ENCODE peak calls at places on chromosomes 3 and 15, in five cellular contexts. One of them, this sample, is unnamed.

GRCh38 chr3:59777559-59778178 is 727.8 kb upstream of the CFAP20DC start:
- DNase-seq in tibial nerve: no peak
- DNase-seq in A549: no peak
- DNase-seq in esophagus muscularis mucosa: no peak
- DNase-seq in lower leg skin: no peak
- DNase-seq in this sample: no peak

GRCh38 chr3:134348524-134348923 is 25.7 kb downstream of the AMOTL2 start:
- DNase-seq in tibial nerve: no peak
- DNase-seq in A549: no peak
- DNase-seq in esophagus muscularis mucosa: no peak
- DNase-seq in lower leg skin: no peak
- DNase-seq in this sample: no peak

GRCh38 chr3:48989126-48989795 is 780 bp upstream of the P4HTM start:
- DNase-seq in tibial nerve: no peak
- DNase-seq in A549: no peak
- DNase-seq in esophagus muscularis mucosa: no peak
- DNase-seq in lower leg skin: no peak
- DNase-seq in this sample: no peak

GRCh38 chr15:101267320-101268104 is 9.8 kb downstream of the SELENOS start:
- DNase-seq in tibial nerve: peak; percentile 65
- DNase-seq in A549: no peak
- DNase-seq in esophagus muscularis mucosa: no peak
- DNase-seq in lower leg skin: peak; percentile 83
- DNase-seq in this sample: no peak

GRCh38 chr3:99634881-99635280 is 3.5 kb upstream of the COL8A1 start:
- DNase-seq in tibial nerve: no peak
- DNase-seq in A549: no peak
- DNase-seq in esophagus muscularis mucosa: no peak
- DNase-seq in lower leg skin: no peak
- DNase-seq in this sample: no peak

GRCh38 chr3:104556372-104557078 is 810.2 kb upstream of the ALCAM start:
- DNase-seq in tibial nerve: no peak
- DNase-seq in A549: no peak
- DNase-seq in esophagus muscularis mucosa: no peak
- DNase-seq in lower leg skin: no peak
- DNase-seq in this sample: no peak

GRCh38 chr3:73603771-73604171 is 21.0 kb downstream of the PDZRN3 start:
- DNase-seq in tibial nerve: no peak
- DNase-seq in A549: no peak
- DNase-seq in esophagus muscularis mucosa: no peak
- DNase-seq in lower leg skin: no peak
- DNase-seq in this sample: no peak

GRCh38 chr3:136353461-136353860 is 103.3 kb downstream of the PCCB start:
- DNase-seq in tibial nerve: no peak
- DNase-seq in A549: no peak
- DNase-seq in esophagus muscularis mucosa: no peak
- DNase-seq in lower leg skin: no peak
- DNase-seq in this sample: no peak

GRCh38 chr3:125191256-125191655 is 21.3 kb downstream of the SLC12A8 start:
- DNase-seq in tibial nerve: no peak
- DNase-seq in A549: no peak
- DNase-seq in esophagus muscularis mucosa: no peak
- DNase-seq in lower leg skin: peak; percentile 2
- DNase-seq in this sample: no peak

GRCh38 chr15:66663664-66664063 is 38.4 kb upstream of the SMAD6 start:
- DNase-seq in tibial nerve: no peak
- DNase-seq in A549: no peak
- DNase-seq in esophagus muscularis mucosa: no peak
- DNase-seq in lower leg skin: no peak
- DNase-seq in this sample: no peak

GRCh38 chr3:166489826-166490225 is 652.6 kb upstream of the BCHE start:
- DNase-seq in tibial nerve: no peak
- DNase-seq in A549: no peak
- DNase-seq in esophagus muscularis mucosa: no peak
- DNase-seq in lower leg skin: no peak
- DNase-seq in this sample: no peak

GRCh38 chr15:74653426-74654082 is 37.9 kb downstream of the CLK3 start:
- DNase-seq in tibial nerve: no peak
- DNase-seq in A549: no peak
- DNase-seq in esophagus muscularis mucosa: no peak
- DNase-seq in lower leg skin: peak; percentile 88
- DNase-seq in this sample: no peak

GRCh38 chr3:154338570-154338969 is 14.3 kb upstream of the DHX36 start:
- DNase-seq in tibial nerve: no peak
- DNase-seq in A549: no peak
- DNase-seq in esophagus muscularis mucosa: no peak
- DNase-seq in lower leg skin: no peak
- DNase-seq in this sample: no peak

GRCh38 chr3:22175899-22176298 is 424.9 kb upstream of the ZNF385D start:
- DNase-seq in tibial nerve: no peak
- DNase-seq in A549: no peak
- DNase-seq in esophagus muscularis mucosa: no peak
- DNase-seq in lower leg skin: no peak
- DNase-seq in this sample: no peak

GRCh38 chr15:49865925-49866757 is 245.3 kb downstream of the DTWD1 start:
- DNase-seq in tibial nerve: no peak
- DNase-seq in A549: peak; percentile 44
- DNase-seq in esophagus muscularis mucosa: peak; percentile 26
- DNase-seq in lower leg skin: no peak
- DNase-seq in this sample: no peak

GRCh38 chr3:13281657-13282527 is 138.2 kb downstream of the NUP210 start:
- DNase-seq in tibial nerve: no peak
- DNase-seq in A549: peak; percentile 74
- DNase-seq in esophagus muscularis mucosa: no peak
- DNase-seq in lower leg skin: no peak
- DNase-seq in this sample: peak; percentile 89

GRCh38 chr15:90749754-90750153 is 32.6 kb downstream of the BLM start:
- DNase-seq in tibial nerve: no peak
- DNase-seq in A549: no peak
- DNase-seq in esophagus muscularis mucosa: no peak
- DNase-seq in lower leg skin: no peak
- DNase-seq in this sample: no peak

GRCh38 chr3:178618907-178619306 is 82.7 kb downstream of the KCNMB2 start:
- DNase-seq in tibial nerve: no peak
- DNase-seq in A549: no peak
- DNase-seq in esophagus muscularis mucosa: no peak
- DNase-seq in lower leg skin: no peak
- DNase-seq in this sample: no peak

GRCh38 chr3:11932636-11933035 is 71.6 kb upstream of the SYN2 start:
- DNase-seq in tibial nerve: no peak
- DNase-seq in A549: no peak
- DNase-seq in esophagus muscularis mucosa: no peak
- DNase-seq in lower leg skin: no peak
- DNase-seq in this sample: no peak

GRCh38 chr3:11929531-11929930 is 74.7 kb upstream of the SYN2 start:
- DNase-seq in tibial nerve: no peak
- DNase-seq in A549: no peak
- DNase-seq in esophagus muscularis mucosa: no peak
- DNase-seq in lower leg skin: no peak
- DNase-seq in this sample: no peak

GRCh38 chr3:11930084-11930483 is 74.1 kb upstream of the SYN2 start:
- DNase-seq in tibial nerve: no peak
- DNase-seq in A549: no peak
- DNase-seq in esophagus muscularis mucosa: no peak
- DNase-seq in lower leg skin: peak; percentile 53
- DNase-seq in this sample: no peak

DNA sequence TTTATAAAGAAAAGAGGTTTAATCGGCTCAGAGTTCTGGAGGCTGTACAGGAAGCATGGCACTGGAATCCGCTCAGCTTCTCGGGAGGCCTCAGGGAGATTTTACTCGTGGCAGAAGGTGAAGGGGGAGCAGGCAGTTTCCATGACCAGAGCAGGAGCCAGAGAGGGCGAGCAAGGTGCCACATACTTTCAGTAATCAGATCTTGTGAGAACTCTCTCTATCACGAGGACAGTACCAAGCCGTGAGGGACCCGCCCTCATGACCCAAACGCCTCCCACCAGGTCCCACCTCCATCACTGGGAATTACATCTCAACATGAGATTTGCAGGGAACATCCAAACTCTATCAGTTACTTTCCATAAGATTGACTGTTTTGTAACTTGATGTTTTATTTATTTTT is 70.7 kb upstream of the SYN2 start:
- DNase-seq in tibial nerve: no peak
- DNase-seq in A549: no peak
- DNase-seq in esophagus muscularis mucosa: no peak
- DNase-seq in lower leg skin: peak; percentile 50
- DNase-seq in this sample: no peak
- H3K4me3 ChIP-seq in tibial nerve: no peak overlapping the region
- H3K4me3 ChIP-seq in A549: no peak overlapping the region
- H3K4me3 ChIP-seq in esophagus muscularis mucosa: no peak overlapping the region
- H3K4me3 ChIP-seq in lower leg skin: no peak overlapping the region
- H3K4me3 ChIP-seq in this sample: no peak overlapping the region

DNA sequence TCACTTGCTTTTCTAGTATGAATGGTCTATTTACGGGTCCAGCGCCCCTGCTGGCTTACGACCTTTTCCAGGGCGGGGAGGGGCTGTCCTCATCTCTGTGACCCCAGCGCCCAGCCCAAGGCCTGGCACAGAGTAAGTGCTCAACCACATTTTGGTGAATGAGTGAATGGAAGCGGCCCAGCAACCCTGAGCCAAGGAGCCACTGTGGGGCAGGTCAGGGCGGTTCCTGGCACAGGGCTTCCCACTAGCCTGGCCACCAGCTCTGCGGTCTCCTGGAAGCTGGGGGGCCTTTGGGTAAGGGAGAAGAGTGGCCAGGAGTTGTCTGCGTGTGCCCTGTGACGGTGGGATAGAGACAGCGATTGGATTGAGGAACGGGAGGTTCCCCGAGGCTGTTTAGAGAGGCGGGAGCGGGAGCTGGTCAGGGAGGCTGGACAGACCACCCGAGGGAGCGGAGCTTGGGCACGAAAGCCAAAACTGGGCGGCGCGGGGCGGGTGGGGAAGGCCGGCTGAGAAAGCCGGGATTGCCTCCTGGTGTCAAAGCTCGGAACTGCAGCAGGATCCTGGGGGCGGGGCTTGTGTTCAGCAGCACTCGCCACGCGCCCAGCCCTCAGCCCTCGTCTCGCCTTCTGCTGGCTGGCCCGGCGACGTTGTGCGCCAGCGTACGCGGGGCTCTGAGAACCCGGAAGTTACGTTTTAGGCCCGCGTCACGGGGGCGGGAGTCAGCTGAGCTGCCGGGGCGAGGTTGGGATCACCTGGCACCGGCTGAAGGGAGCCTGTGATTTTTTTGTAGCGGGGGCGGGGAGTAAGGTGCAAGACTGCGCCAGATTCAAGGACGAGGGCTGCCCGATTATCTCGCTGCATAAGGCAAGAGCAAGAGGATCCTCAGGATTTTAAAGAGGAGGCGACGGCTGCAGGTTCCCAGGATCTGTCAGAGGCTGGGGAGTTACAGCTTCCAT is at the start of gene VPS18:
- DNase-seq in tibial nerve: peak; percentile 99
- DNase-seq in A549: peak; percentile 72
- DNase-seq in esophagus muscularis mucosa: peak; percentile 99
- DNase-seq in lower leg skin: peak; percentile 100
- DNase-seq in this sample: peak; percentile 99
- TF ChIP-seq POLR2A in tibial nerve: peak; percentile 79
- TF ChIP-seq POLR2A in A549: peak; percentile 47
- TF ChIP-seq POLR2A in esophagus muscularis mucosa: peak; percentile 54
- TF ChIP-seq POLR2A in lower leg skin: no peak
- TF ChIP-seq POLR2A in this sample: peak; percentile 22

GRCh38 chr15:42155546-42156265 is 730 bp downstream of the PLA2G4F start:
- DNase-seq in tibial nerve: no peak
- DNase-seq in A549: no peak
- DNase-seq in esophagus muscularis mucosa: no peak
- DNase-seq in lower leg skin: peak; percentile 80
- DNase-seq in this sample: no peak
- H3K4me3 ChIP-seq in tibial nerve: no peak overlapping the region
- H3K4me3 ChIP-seq in A549: no peak overlapping the region
- H3K4me3 ChIP-seq in esophagus muscularis mucosa: no peak overlapping the region
- H3K4me3 ChIP-seq in lower leg skin: peak overlapping the region; percentile 0
- H3K4me3 ChIP-seq in this sample: no peak overlapping the region

GRCh38 chr3:16912400-16913263 is 27.9 kb downstream of the PLCL2 start:
- DNase-seq in tibial nerve: no peak
- DNase-seq in A549: no peak
- DNase-seq in esophagus muscularis mucosa: no peak
- DNase-seq in lower leg skin: no peak
- DNase-seq in this sample: no peak
- TF ChIP-seq POLR2A in tibial nerve: no peak
- TF ChIP-seq POLR2A in A549: no peak
- TF ChIP-seq POLR2A in esophagus muscularis mucosa: no peak
- TF ChIP-seq POLR2A in lower leg skin: no peak
- TF ChIP-seq POLR2A in this sample: no peak

DNA sequence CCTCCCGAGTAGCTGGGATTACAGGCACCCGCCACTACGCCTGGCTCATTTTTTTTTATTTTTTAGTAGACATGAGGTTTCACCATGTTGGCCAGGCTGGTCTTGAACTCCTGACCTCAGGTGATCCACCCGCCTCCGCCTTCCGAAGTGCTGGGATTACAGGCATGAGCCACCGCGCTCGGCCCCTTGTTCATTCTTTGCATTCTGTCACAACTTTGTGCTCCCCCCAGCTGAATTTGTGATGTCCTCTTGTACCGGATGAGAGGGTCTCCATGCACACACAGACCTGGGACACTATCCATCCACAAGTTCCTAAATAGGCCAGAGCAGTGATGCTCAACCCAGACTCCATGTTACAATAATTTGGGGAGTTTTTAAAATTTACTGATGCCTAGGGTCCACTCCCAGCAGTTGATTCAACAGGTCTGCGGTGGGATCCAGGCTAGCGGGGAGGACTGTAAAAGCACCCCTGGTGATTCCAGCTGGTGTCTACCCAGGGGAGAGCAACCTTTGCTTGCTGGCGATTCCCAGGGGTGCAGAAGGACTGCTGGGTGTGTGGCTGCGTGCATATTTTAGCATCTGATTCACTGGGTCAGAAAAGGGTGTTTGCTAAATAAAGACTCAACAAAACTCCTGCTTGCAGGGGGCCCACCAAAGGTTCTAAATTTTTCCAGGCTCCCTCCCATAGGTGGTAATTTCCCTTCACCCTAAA is 995 bp downstream of the RASSF1 start:
- DNase-seq in tibial nerve: no peak
- DNase-seq in A549: no peak
- DNase-seq in esophagus muscularis mucosa: no peak
- DNase-seq in lower leg skin: no peak
- DNase-seq in this sample: no peak
- H3K4me3 ChIP-seq in tibial nerve: peak overlapping the region; percentile 68
- H3K4me3 ChIP-seq in A549: no peak overlapping the region
- H3K4me3 ChIP-seq in esophagus muscularis mucosa: peak overlapping the region; percentile 72
- H3K4me3 ChIP-seq in lower leg skin: no peak overlapping the region
- H3K4me3 ChIP-seq in this sample: peak overlapping the region; percentile 47

GRCh38 chr3:64267774-64268604 is 42.7 kb upstream of the PRICKLE2 start:
- DNase-seq in tibial nerve: peak; percentile 52
- DNase-seq in A549: no peak
- DNase-seq in esophagus muscularis mucosa: peak; percentile 93
- DNase-seq in lower leg skin: peak; percentile 89
- DNase-seq in this sample: peak; percentile 64
- TF ChIP-seq POLR2A in tibial nerve: peak; percentile 44
- TF ChIP-seq POLR2A in A549: no peak
- TF ChIP-seq POLR2A in esophagus muscularis mucosa: peak; percentile 57
- TF ChIP-seq POLR2A in lower leg skin: no peak
- TF ChIP-seq POLR2A in this sample: no peak

DNA sequence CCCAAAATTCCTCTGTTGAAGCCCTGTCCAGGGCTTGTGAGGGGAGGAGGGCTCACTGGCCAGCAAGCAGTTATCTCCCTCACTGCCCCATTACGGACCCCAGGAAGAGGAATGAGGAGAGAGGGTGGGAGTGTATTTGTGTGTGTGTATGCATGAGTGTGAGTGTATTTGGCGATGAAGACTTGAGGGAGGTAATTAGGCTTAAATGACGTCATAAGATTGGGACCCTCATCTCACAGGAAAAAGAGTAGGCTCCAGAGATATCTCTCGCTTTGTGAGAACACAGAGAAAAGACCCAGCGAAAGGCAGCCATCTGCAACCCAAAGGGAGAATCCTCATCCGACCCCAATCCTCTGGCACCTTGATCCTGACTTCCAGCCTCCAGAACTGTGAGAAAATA is 32.2 kb downstream of the ADCY5 start:
- DNase-seq in tibial nerve: no peak
- DNase-seq in A549: no peak
- DNase-seq in esophagus muscularis mucosa: no peak
- DNase-seq in lower leg skin: no peak
- DNase-seq in this sample: no peak
- H3K4me3 ChIP-seq in tibial nerve: no peak overlapping the region
- H3K4me3 ChIP-seq in A549: no peak overlapping the region
- H3K4me3 ChIP-seq in esophagus muscularis mucosa: peak overlapping the region; percentile 24
- H3K4me3 ChIP-seq in lower leg skin: no peak overlapping the region
- H3K4me3 ChIP-seq in this sample: no peak overlapping the region

This sample was measured in testis.